ENCODE peak calls at places on chromosomes 13 and 19, in five cellular contexts. V is upper lobe of right lung; H is left ventricle myocardium inferior; U is H1; A is effector memory CD4-positive, alpha-beta T cell. Y is an unnamed sample.

GRCh38 chr13:111976474-111977183 is 90.3 kb upstream of the SOX1 start:
- DNase-seq in V (no peak), H (no peak), U (no peak), A (no peak), Y (no peak)

GRCh38 chr13:21544515-21544914 is 59.5 kb downstream of the MICU2 start:
- DNase-seq in V (no peak), H (no peak), U (no peak), A (no peak), Y (no peak)

GRCh38 chr13:106028916-106029315 is 506.5 kb downstream of the EFNB2 start:
- DNase-seq in V (no peak), H (no peak), U (no peak), A (no peak), Y (no peak)

GRCh38 chr13:32846556-32846955 is 169.7 kb upstream of the KL start:
- DNase-seq in V (no peak), H (no peak), U (peak; percentile 15), A (no peak), Y (no peak)

GRCh38 chr19:33132425-33132824 is 511 bp downstream of the WDR88 start:
- DNase-seq in V (no peak), H (no peak), U (no peak), A (no peak), Y (no peak)

GRCh38 chr19:4730740-4731171 is 7.1 kb upstream of the DPP9 start:
- DNase-seq in V (no peak), H (no peak), U (no peak), A (peak; percentile 50), Y (peak; percentile 9)

GRCh38 chr19:4609878-4610511 is 29.3 kb upstream of the TNFAIP8L1 start:
- DNase-seq in V (no peak), H (peak; percentile 46), U (no peak), A (no peak), Y (no peak)

GRCh38 chr13:103308700-103309099 is 242.5 kb upstream of the SLC10A2 start:
- DNase-seq in V (no peak), H (no peak), U (no peak), A (no peak), Y (no peak)

GRCh38 chr19:50202399-50202798 is 1.0 kb upstream of the MYH14 start:
- DNase-seq in V (no peak), H (no peak), U (no peak), A (no peak), Y (no peak)

GRCh38 chr19:18481505-18482222 is 40.2 kb downstream of the ELL start:
- DNase-seq in V (no peak), H (no peak), U (no peak), A (no peak), Y (no peak)

GRCh38 chr13:68185767-68186166 is 955.6 kb upstream of the PCDH9 start:
- DNase-seq in V (no peak), H (no peak), U (no peak), A (no peak), Y (no peak)

GRCh38 chr13:42409061-42409460 is 137.1 kb downstream of the AKAP11 start:
- DNase-seq in V (no peak), H (no peak), U (no peak), A (no peak), Y (no peak)

GRCh38 chr19:33472696-33473624 is 48.6 kb downstream of the PEPD start:
- DNase-seq in V (peak; percentile 33), H (no peak), U (no peak), A (no peak), Y (peak; percentile 93)

GRCh38 chr19:49767967-49768581 is 1.3 kb downstream of the AP2A1 start:
- DNase-seq in V (no peak), H (no peak), U (no peak), A (no peak), Y (no peak)

GRCh38 chr19:13024126-13024957 is 29.1 kb downstream of the NFIX start:
- DNase-seq in V (no peak), H (no peak), U (no peak), A (no peak), Y (no peak)

GRCh38 chr19:13014101-13014920 is 19.0 kb downstream of the NFIX start:
- DNase-seq in V (no peak), H (no peak), U (no peak), A (no peak), Y (peak; percentile 95)

GRCh38 chr19:10339380-10339960 is at the start of gene ICAM3:
- DNase-seq in V (no peak), H (peak; percentile 32), U (no peak), A (peak; percentile 35), Y (no peak)

DNA sequence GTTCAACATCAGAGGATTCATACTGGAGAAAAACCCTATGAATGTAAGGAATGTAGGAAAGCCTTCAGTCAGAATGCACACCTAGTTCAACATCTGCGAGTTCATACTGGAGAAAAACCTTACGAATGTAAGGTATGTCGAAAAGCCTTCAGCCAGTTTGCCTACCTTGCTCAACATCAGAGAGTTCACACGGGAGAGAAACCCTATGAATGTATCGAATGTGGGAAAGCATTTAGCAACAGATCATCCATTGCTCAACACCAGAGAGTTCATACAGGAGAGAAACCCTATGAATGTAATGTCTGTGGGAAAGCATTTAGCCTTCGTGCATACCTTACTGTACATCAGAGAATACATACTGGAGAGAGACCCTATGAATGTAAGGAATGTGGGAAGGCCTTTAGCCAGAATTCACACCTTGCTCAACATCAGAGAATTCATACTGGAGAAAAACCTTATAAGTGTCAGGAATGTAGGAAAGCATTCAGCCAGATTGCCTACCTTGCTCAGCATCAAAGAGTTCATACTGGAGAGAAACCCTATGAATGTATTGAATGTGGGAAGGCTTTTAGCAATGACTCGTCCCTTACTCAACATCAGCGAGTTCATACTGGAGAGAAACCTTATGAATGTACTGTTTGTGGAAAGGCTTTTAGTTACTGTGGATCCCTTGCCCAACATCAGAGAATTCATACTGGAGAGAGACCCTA is 15.4 kb downstream of the ZNF570 start:
- DNase-seq in V (no peak), H (no peak), U (no peak), A (no peak), Y (no peak)
- H3K9me3 ChIP-seq in V (peaks cover 82% of the 10 kb centered on the region), H (peaks cover 100% of the 10 kb centered on the region), U (peaks cover 69% of the 10 kb centered on the region), A (peaks cover 58% of the 10 kb centered on the region), Y (peaks cover 38% of the 10 kb centered on the region)

GRCh38 chr19:11479470-11480080 is 1.3 kb downstream of the ELAVL3 start:
- DNase-seq in V (no peak), H (peak; percentile 34), U (peak; percentile 67), A (no peak), Y (no peak)

GRCh38 chr19:11480081-11480926 is 542 bp downstream of the ELAVL3 start:
- DNase-seq in V (no peak), H (no peak), U (no peak), A (no peak), Y (peak; percentile 45)

GRCh38 chr19:11478167-11479089 is 2.4 kb downstream of the ELAVL3 start:
- DNase-seq in V (no peak), H (no peak), U (no peak), A (no peak), Y (no peak)

GRCh38 chr19:11480927-11481776 is at the start of gene ELAVL3:
- DNase-seq in V (no peak), H (no peak), U (no peak), A (no peak), Y (no peak)

GRCh38 chr19:11479090-11479469 is 1.8 kb downstream of the ELAVL3 start:
- DNase-seq in V (no peak), H (no peak), U (no peak), A (no peak), Y (no peak)
- H3K4me3 ChIP-seq in V (no peak overlapping the region), H (peak overlapping the region; percentile 58), U (no peak overlapping the region), A (no peak overlapping the region), Y (no peak overlapping the region)

GRCh38 chr19:58154287-58154678 is 3.7 kb upstream of the ZNF329 start:
- DNase-seq in V (peak; percentile 65), H (peak; percentile 34), U (no peak), A (no peak), Y (no peak)
- H3K9me3 ChIP-seq in V (peaks cover 11% of the 10 kb centered on the region), H (peaks cover 5% of the 10 kb centered on the region), U (peaks cover 13% of the 10 kb centered on the region), A (no peaks in the 10 kb centered on the region), Y (peaks cover 42% of the 10 kb centered on the region)

GRCh38 chr19:40224342-40225148 is 1.9 kb downstream of the CCNP start:
- DNase-seq in V (no peak), H (no peak), U (no peak), A (no peak), Y (no peak)

GRCh38 chr19:40221858-40222619 is 3.9 kb upstream of the TTC9B start:
- DNase-seq in V (no peak), H (peak; percentile 67), U (peak; percentile 84), A (peak; percentile 70), Y (peak; percentile 81)

GRCh38 chr19:40225440-40226305 is 816 bp downstream of the CCNP start:
- DNase-seq in V (no peak), H (no peak), U (no peak), A (no peak), Y (no peak)

GRCh38 chr19:40220674-40221073 is 2.5 kb upstream of the TTC9B start:
- DNase-seq in V (no peak), H (no peak), U (no peak), A (no peak), Y (no peak)

GRCh38 chr19:40223135-40223822 is 3.2 kb downstream of the CCNP start:
- DNase-seq in V (no peak), H (no peak), U (peak; percentile 85), A (peak; percentile 34), Y (no peak)
- H3K4me3 ChIP-seq in V (no peak overlapping the region), H (no peak overlapping the region), U (no peak overlapping the region), A (peak overlapping the region; percentile 6), Y (no peak overlapping the region)

GRCh38 chr19:47435196-47435595 is 15.9 kb upstream of the MEIS3 start:
- DNase-seq in V (no peak), H (no peak), U (no peak), A (no peak), Y (no peak)

GRCh38 chr19:47433121-47433520 is 13.8 kb upstream of the MEIS3 start:
- DNase-seq in V (no peak), H (no peak), U (no peak), A (no peak), Y (peak; percentile 47)

GRCh38 chr19:47432499-47432898 is 13.2 kb upstream of the MEIS3 start:
- DNase-seq in V (no peak), H (no peak), U (no peak), A (no peak), Y (no peak)

GRCh38 chr19:47435883-47436417 is 16.6 kb upstream of the MEIS3 start:
- DNase-seq in V (no peak), H (no peak), U (no peak), A (no peak), Y (no peak)

GRCh38 chr19:47434088-47434487 is 14.8 kb upstream of the MEIS3 start:
- DNase-seq in V (no peak), H (no peak), U (no peak), A (no peak), Y (no peak)
- H3K9me3 ChIP-seq in V (no peaks in the 10 kb centered on the region), H (no peaks in the 10 kb centered on the region), U (no peaks in the 10 kb centered on the region), A (no peaks in the 10 kb centered on the region), Y (no peaks in the 10 kb centered on the region)

GRCh38 chr19:53958168-53958571 is 4.6 kb upstream of the CACNG8 start:
- DNase-seq in V (peak; percentile 49), H (no peak), U (no peak), A (no peak), Y (no peak)
- H3K4me3 ChIP-seq in V (no peak overlapping the region), H (no peak overlapping the region), U (peak overlapping the region; percentile 47), A (no peak overlapping the region), Y (no peak overlapping the region)

DNA sequence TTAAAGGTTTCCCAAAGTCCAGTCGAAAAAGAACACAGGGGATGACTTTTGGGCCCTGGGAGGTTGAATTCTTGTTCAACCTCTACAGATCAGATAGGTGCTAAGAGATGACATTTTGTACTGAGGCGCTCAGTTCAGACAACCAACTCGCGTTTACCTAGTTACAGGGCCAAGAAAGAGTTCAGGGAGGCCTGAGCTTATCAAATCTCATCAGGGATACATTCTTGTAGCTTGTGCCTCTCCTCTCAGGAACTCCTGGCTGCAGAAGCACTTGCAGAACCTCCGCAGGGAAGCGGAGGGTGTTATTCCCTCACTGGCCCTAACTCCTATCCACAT is 825 bp downstream of the ZNF776 start:
- DNase-seq in V (no peak), H (no peak), U (no peak), A (no peak), Y (no peak)
- H3K9me3 ChIP-seq in V (peaks cover 15% of the 10 kb centered on the region), H (peaks cover 46% of the 10 kb centered on the region), U (no peaks in the 10 kb centered on the region), A (peaks cover 19% of the 10 kb centered on the region), Y (peaks cover 29% of the 10 kb centered on the region)

Y was measured in MG63.